ENCODE peak calls at places on chromosomes 1 and 21, in four cellular contexts. A, I, R and U are unnamed samples.

GRCh38 chr21:17462276-17462981 is 50.4 kb upstream of the CXADR start:
- DNase-seq in A (no peak), I (no peak), R (no peak), U (no peak)

GRCh38 chr1:217506878-217507277 is 124.0 kb downstream of the GPATCH2 start:
- DNase-seq in A (no peak), I (no peak), R (no peak), U (no peak)

GRCh38 chr1:53086504-53087070 is 24.6 kb downstream of the PODN start:
- DNase-seq in A (no peak), I (peak), R (no peak), U (no peak)

GRCh38 chr1:168271636-168272035 is 9.0 kb upstream of the TBX19 start:
- DNase-seq in A (no peak), I (no peak), R (no peak), U (no peak)

GRCh38 chr21:17428484-17428869 is 84.4 kb upstream of the CXADR start:
- DNase-seq in A (no peak), I (no peak), R (no peak), U (no peak)

GRCh38 chr1:37153116-37153515 is 118.8 kb upstream of the GRIK3 start:
- DNase-seq in A (no peak), I (no peak), R (no peak), U (no peak)

GRCh38 chr1:221239911-221240310 is 360.7 kb downstream of the HLX start:
- DNase-seq in A (no peak), I (no peak), R (no peak), U (no peak)

GRCh38 chr1:54643736-54644135 is 2.1 kb downstream of the MROH7 start:
- DNase-seq in A (no peak), I (no peak), R (no peak), U (no peak)

GRCh38 chr1:61337471-61337870 is 255.1 kb downstream of the NFIA start:
- DNase-seq in A (no peak), I (peak), R (no peak), U (no peak)

GRCh38 chr1:204711947-204712701 is 26.6 kb upstream of the LRRN2 start:
- DNase-seq in A (no peak), I (no peak), R (peak), U (no peak)

GRCh38 chr1:159936284-159936904 is 9.0 kb downstream of the IGSF9 start:
- DNase-seq in A (peak), I (peak), R (peak), U (peak)

GRCh38 chr1:178960781-178961180 is 64.9 kb upstream of the FAM20B start:
- DNase-seq in A (no peak), I (no peak), R (no peak), U (no peak)